ENCODE peak calls at places on chromosome 17, in seven cellular contexts. B is foreskin fibroblast, V is neural progenitor cell, S is psoas muscle, X is stomach, O is IMR-90, F is heart left ventricle. Z is an unnamed sample.
A peak's percentile ranks its signal among the peaks of the same experiment; 100 is the strongest.

GRCh38 chr17:57911834-57912673 is 43.2 kb downstream of the CUEDC1 start:
- DNase-seq in B (no peak), V (peak; percentile 93), S (peak; percentile 86), X (peak; percentile 97), O (no peak), F (peak; percentile 93), Z (no peak)

GRCh38 chr17:50080827-50081226 is 14.3 kb upstream of the PDK2 start:
- DNase-seq in B (no peak), V (no peak), S (peak; percentile 71), X (peak; percentile 53), O (no peak), F (peak; percentile 55), Z (no peak)

GRCh38 chr17:7281074-7281952 is at the start of gene SLC2A4:
- DNase-seq in B (peak; percentile 95), V (peak; percentile 99), S (peak; percentile 95), X (peak; percentile 96), O (peak; percentile 90), F (peak; percentile 97), Z (peak; percentile 77)

GRCh38 chr17:64212122-64212521 is 50.9 kb downstream of the TEX2 start:
- DNase-seq in B (peak; percentile 70), V (no peak), S (no peak), X (no peak), O (peak; percentile 82), F (no peak), Z (peak; percentile 36)

GRCh38 chr17:82863941-82864720 is 24.3 kb upstream of the ZNF750 start:
- DNase-seq in B (peak; percentile 77), V (no peak), S (no peak), X (peak; percentile 54), O (peak; percentile 91), F (no peak), Z (peak; percentile 59)

GRCh38 chr17:81428121-81428515 is 32.9 kb downstream of the BAHCC1 start:
- DNase-seq in B (no peak), V (no peak), S (peak; percentile 60), X (peak; percentile 79), O (no peak), F (no peak), Z (no peak)

GRCh38 chr17:61314368-61315078 is 85.1 kb upstream of the TBX2 start:
- DNase-seq in B (peak; percentile 55), V (no peak), S (peak; percentile 25), X (peak; percentile 58), O (peak; percentile 60), F (no peak), Z (no peak)

GRCh38 chr17:36001109-36001735 is at the start of gene CCL15:
- DNase-seq in B (no peak), V (no peak), S (no peak), X (no peak), O (no peak), F (no peak), Z (no peak)

GRCh38 chr17:58325289-58325726 is 3.3 kb downstream of the TSPOAP1 start:
- DNase-seq in B (no peak), V (peak; percentile 68), S (no peak), X (no peak), O (no peak), F (peak; percentile 34), Z (no peak)

GRCh38 chr17:64214950-64215349 is 48.1 kb downstream of the TEX2 start:
- DNase-seq in B (no peak), V (no peak), S (no peak), X (peak; percentile 34), O (no peak), F (no peak), Z (no peak)

GRCh38 chr17:46736100-46736499 is 82.4 kb downstream of the WNT3 start:
- DNase-seq in B (no peak), V (no peak), S (no peak), X (no peak), O (no peak), F (no peak), Z (no peak)

GRCh38 chr17:40707720-40708119 is 4.2 kb upstream of the KRT24 start:
- DNase-seq in B (no peak), V (no peak), S (peak; percentile 25), X (no peak), O (no peak), F (no peak), Z (no peak)

GRCh38 chr17:12619444-12620199 is 46.1 kb upstream of the MYOCD start:
- DNase-seq in B (no peak), V (no peak), S (no peak), X (no peak), O (peak; percentile 79), F (no peak), Z (no peak)

GRCh38 chr17:77256710-77257109 is 115.9 kb downstream of the SEC14L1 start:
- DNase-seq in B (no peak), V (no peak), S (no peak), X (no peak), O (no peak), F (no peak), Z (no peak)
- TF ChIP-seq CTCF in B (no peak), V (no peak), S (no peak), X (no peak), O (no peak), F (no peak), Z (no peak)

GRCh38 chr17:48726916-48727286 is 1.6 kb downstream of the HOXB13 start:
- DNase-seq in B (no peak), V (no peak), S (no peak), X (no peak), O (no peak), F (no peak), Z (no peak)

GRCh38 chr17:48729335-48730239 is 1.0 kb upstream of the HOXB13 start:
- DNase-seq in B (no peak), V (no peak), S (no peak), X (no peak), O (no peak), F (no peak), Z (no peak)

GRCh38 chr17:48730240-48730550 is 1.6 kb upstream of the HOXB13 start:
- DNase-seq in B (no peak), V (no peak), S (no peak), X (no peak), O (no peak), F (no peak), Z (no peak)

GRCh38 chr17:48727415-48728175 is 955 bp downstream of the HOXB13 start:
- DNase-seq in B (no peak), V (no peak), S (no peak), X (no peak), O (no peak), F (no peak), Z (no peak)

DNA sequence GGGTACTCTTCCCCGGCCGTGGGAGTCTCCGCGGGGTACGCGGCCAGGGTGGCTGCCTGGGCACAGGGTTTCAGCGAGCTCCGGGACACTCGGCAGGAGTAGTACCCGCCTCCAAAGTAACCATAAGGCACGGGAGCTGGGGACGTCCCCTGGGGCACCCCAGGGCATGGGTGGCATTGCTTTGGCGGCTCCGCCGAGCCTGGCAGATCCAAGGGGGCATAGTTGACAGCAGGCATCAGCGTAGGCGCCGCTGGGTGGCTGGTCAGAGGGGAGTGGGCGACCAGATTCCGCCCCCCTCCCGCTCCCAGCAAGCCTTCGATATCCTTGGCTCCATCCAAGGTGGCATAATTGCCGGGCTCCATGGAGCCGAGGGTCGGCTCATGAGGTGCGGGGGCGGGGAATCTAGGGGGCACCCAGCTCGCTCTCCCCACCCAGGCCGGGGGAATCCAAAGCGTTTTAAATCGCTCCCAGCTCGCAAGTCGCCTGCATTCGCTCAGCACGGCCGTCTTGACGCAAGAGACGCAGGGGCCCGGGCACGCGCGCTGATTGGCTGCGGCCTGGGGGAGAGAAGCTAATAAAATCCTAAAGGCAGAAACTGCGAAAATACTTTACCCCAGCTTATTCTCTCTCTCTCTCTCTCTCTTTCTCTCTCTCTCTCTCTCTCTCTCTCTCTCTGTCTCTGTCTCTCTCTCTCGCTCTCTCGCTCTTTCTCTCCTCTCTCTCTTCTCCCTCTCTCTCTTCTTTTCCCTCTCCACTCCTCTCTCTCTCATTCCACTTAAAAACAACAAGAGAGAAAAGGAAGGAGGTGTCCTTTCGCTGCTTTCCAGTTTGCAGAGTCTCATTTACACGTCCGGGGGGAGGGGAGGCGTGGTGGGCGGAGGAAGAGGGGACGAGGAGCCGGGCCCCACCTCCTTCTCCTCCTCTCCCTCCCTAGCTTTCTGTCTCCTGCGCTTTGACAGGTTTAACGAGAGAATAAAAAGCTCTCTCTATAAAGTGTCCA is at the start of gene HOXB13:
- DNase-seq in B (peak; percentile 58), V (peak; percentile 74), S (no peak), X (peak; percentile 37), O (peak; percentile 39), F (no peak), Z (no peak)
- H3K4me3 ChIP-seq in B (peak within 1 kb of the TSS; percentile 43), V (peak within 1 kb of the TSS; percentile 22), S (peak within 1 kb of the TSS; percentile 56), X (peak within 1 kb of the TSS; percentile 1), O (peak within 1 kb of the TSS; percentile 27), F (peak within 1 kb of the TSS; percentile 13), Z (no peak within 1 kb of the TSS)

DNA sequence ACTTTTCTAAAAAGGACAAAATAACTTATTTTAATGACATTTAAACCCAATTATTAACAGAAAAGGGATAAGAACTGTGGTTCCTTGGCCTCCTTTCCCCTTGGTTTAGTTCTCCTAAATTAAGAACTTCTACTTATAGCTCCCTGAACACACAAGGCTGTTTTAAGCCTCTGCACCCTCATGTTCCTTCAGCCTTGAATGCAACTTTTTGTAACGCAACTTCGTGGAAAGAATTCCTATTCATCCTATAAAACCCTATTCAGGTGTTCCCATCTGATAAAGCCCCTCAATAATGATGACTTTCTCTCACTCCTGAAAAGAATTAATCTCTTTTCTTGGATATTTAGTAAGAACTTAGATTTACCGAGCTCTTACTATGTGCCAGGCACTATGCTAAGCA is 6.3 kb downstream of the STAT3 start:
- DNase-seq in B (no peak), V (no peak), S (no peak), X (no peak), O (no peak), F (no peak), Z (no peak)
- TF ChIP-seq CTCF in B (no peak), V (no peak), S (no peak), X (no peak), O (no peak), F (no peak), Z (no peak)

GRCh38 chr17:73089918-73090317 is 2.6 kb downstream of the SLC39A11 start:
- DNase-seq in B (no peak), V (no peak), S (no peak), X (peak; percentile 50), O (no peak), F (no peak), Z (no peak)

GRCh38 chr17:73092518-73093135 is at the start of gene SLC39A11:
- DNase-seq in B (peak; percentile 91), V (peak; percentile 95), S (peak; percentile 95), X (peak; percentile 93), O (peak; percentile 91), F (peak; percentile 95), Z (peak; percentile 76)

GRCh38 chr17:73091770-73092517 is 544 bp downstream of the SLC39A11 start:
- DNase-seq in B (no peak), V (peak; percentile 71), S (no peak), X (peak; percentile 33), O (peak; percentile 36), F (no peak), Z (no peak)

GRCh38 chr17:73090396-73091202 is 1.9 kb downstream of the SLC39A11 start:
- DNase-seq in B (no peak), V (no peak), S (no peak), X (no peak), O (no peak), F (no peak), Z (no peak)

DNA sequence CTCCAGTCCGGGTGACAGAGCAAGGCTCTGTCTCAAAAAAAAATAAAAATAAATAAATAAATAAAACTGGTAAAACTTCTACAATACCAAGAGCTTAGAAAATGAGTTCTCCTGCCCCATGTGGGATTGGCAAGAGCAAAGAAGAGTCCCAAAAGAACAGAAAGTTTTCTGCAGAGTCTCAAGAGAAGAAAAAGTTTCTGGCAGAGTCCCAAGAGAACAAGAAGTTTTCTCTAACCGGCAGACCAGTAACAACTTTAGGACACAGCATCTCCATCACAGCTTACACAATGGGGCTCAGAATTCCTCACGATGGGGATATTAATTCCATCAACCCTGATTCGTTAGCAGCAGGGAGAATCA is 1.1 kb downstream of the SLC39A11 start:
- DNase-seq in B (no peak), V (no peak), S (no peak), X (no peak), O (no peak), F (no peak), Z (no peak)
- H3K4me3 ChIP-seq in B (peak overlapping the region; percentile 71), V (peak overlapping the region; percentile 53), S (peak overlapping the region; percentile 80), X (peak overlapping the region; percentile 68), O (peak overlapping the region; percentile 77), F (peak overlapping the region; percentile 55), Z (peak overlapping the region; percentile 88)